ENCODE peak calls at places on chromosomes 12 and 14, in eight cellular contexts. One of them, this sample, is unnamed.

GRCh38 chr12:24562761-24563392 is 386.0 kb downstream of the BCAT1 start:
- DNase-seq in heart left ventricle: peak; percentile 29
- DNase-seq in foreskin fibroblast: peak; percentile 54
- DNase-seq in GM12865: no peak
- DNase-seq in cardiac fibroblast: peak; percentile 38
- DNase-seq in CD8-positive, alpha-beta T cell: no peak
- DNase-seq in adrenal gland: peak; percentile 34
- DNase-seq in HFF-Myc: no peak
- DNase-seq in this sample: no peak

GRCh38 chr14:32808574-32809098 is 130.0 kb upstream of the NPAS3 start:
- DNase-seq in adrenal gland: no peak
- DNase-seq in heart left ventricle: no peak
- DNase-seq in GM12865: no peak
- DNase-seq in HFF-Myc: no peak
- DNase-seq in cardiac fibroblast: peak; percentile 62
- DNase-seq in foreskin fibroblast: peak; percentile 59
- DNase-seq in CD8-positive, alpha-beta T cell: no peak
- DNase-seq in this sample: no peak

GRCh38 chr12:4449862-4450222 is 4.2 kb upstream of the FGF6 start:
- DNase-seq in adrenal gland: no peak
- DNase-seq in GM12865: no peak
- DNase-seq in cardiac fibroblast: no peak
- DNase-seq in CD8-positive, alpha-beta T cell: no peak
- DNase-seq in foreskin fibroblast: peak; percentile 4
- DNase-seq in HFF-Myc: peak; percentile 11
- DNase-seq in heart left ventricle: no peak
- DNase-seq in this sample: no peak

GRCh38 chr12:57175428-57176138 is 28.2 kb upstream of the LRP1-AS start:
- DNase-seq in HFF-Myc: no peak
- DNase-seq in CD8-positive, alpha-beta T cell: peak; percentile 37
- DNase-seq in GM12865: peak; percentile 56
- DNase-seq in heart left ventricle: peak; percentile 82
- DNase-seq in adrenal gland: peak; percentile 74
- DNase-seq in cardiac fibroblast: peak; percentile 81
- DNase-seq in foreskin fibroblast: peak; percentile 86
- DNase-seq in this sample: no peak

GRCh38 chr12:13288937-13289643 is 92.6 kb downstream of the EMP1 start:
- DNase-seq in HFF-Myc: no peak
- DNase-seq in cardiac fibroblast: no peak
- DNase-seq in foreskin fibroblast: no peak
- DNase-seq in CD8-positive, alpha-beta T cell: no peak
- DNase-seq in adrenal gland: no peak
- DNase-seq in GM12865: no peak
- DNase-seq in heart left ventricle: no peak
- DNase-seq in this sample: no peak

GRCh38 chr14:34340226-34340625 is 121.8 kb downstream of the SPTSSA start:
- DNase-seq in cardiac fibroblast: peak; percentile 49
- DNase-seq in foreskin fibroblast: no peak
- DNase-seq in adrenal gland: no peak
- DNase-seq in heart left ventricle: no peak
- DNase-seq in GM12865: no peak
- DNase-seq in CD8-positive, alpha-beta T cell: no peak
- DNase-seq in HFF-Myc: no peak
- DNase-seq in this sample: no peak

GRCh38 chr14:74620497-74620921 is 8.5 kb upstream of the LTBP2 start:
- DNase-seq in CD8-positive, alpha-beta T cell: peak; percentile 52
- DNase-seq in heart left ventricle: peak; percentile 23
- DNase-seq in HFF-Myc: peak; percentile 81
- DNase-seq in cardiac fibroblast: peak; percentile 67
- DNase-seq in GM12865: no peak
- DNase-seq in foreskin fibroblast: peak; percentile 98
- DNase-seq in adrenal gland: no peak
- DNase-seq in this sample: peak; percentile 73

GRCh38 chr14:64915797-64916196 is 1.5 kb downstream of the CHURC1 start:
- DNase-seq in foreskin fibroblast: no peak
- DNase-seq in CD8-positive, alpha-beta T cell: no peak
- DNase-seq in GM12865: no peak
- DNase-seq in adrenal gland: no peak
- DNase-seq in heart left ventricle: no peak
- DNase-seq in HFF-Myc: no peak
- DNase-seq in cardiac fibroblast: no peak
- DNase-seq in this sample: no peak

GRCh38 chr14:22333408-22334274 is 255.4 kb downstream of the DAD1 start:
- DNase-seq in CD8-positive, alpha-beta T cell: no peak
- DNase-seq in foreskin fibroblast: peak; percentile 31
- DNase-seq in adrenal gland: peak; percentile 61
- DNase-seq in cardiac fibroblast: peak; percentile 39
- DNase-seq in HFF-Myc: peak; percentile 16
- DNase-seq in heart left ventricle: no peak
- DNase-seq in GM12865: peak; percentile 27
- DNase-seq in this sample: no peak

DNA sequence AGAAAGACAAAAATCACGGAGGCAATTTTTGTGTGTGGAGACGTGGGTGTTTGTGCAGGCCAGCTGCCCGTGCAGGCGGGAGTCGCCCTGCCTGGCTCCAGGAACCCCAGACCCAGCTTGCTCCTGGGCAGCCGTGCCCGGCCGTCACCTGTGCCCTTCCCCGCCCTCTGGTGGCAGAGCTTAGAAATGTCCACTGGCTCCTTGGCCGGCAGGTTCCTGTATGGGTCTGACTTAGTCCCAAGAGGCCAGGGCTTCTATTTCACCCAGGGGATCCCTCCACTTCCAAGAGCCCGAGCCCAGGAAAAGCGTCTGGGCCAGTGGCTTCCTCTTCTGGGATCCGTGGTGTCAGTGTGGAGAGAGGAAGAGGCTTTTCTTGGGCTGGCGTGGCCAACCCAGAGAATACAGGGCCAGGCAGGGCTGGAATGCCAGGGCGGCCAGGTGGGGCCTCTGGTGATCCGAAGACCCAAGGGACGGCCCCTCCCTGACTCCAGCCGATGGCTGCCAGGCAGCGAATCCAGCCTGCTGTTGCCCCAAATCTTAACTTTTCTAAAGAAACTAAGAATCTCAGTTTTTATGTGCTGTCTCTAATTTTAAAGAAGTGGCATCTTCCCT is 120.9 kb downstream of the TMEM132C start:
- DNase-seq in GM12865: peak; percentile 57
- DNase-seq in HFF-Myc: no peak
- DNase-seq in heart left ventricle: peak; percentile 40
- DNase-seq in foreskin fibroblast: no peak
- DNase-seq in CD8-positive, alpha-beta T cell: no peak
- DNase-seq in cardiac fibroblast: peak; percentile 12
- DNase-seq in adrenal gland: peak; percentile 55
- DNase-seq in this sample: no peak
- TF ChIP-seq CTCF in GM12865: peak; percentile 77
- TF ChIP-seq CTCF in HFF-Myc: no peak
- TF ChIP-seq CTCF in heart left ventricle: peak; percentile 35
- TF ChIP-seq CTCF in foreskin fibroblast: no peak
- TF ChIP-seq CTCF in CD8-positive, alpha-beta T cell: no peak
- TF ChIP-seq CTCF in cardiac fibroblast: peak; percentile 29
- TF ChIP-seq CTCF in adrenal gland: peak; percentile 48
- TF ChIP-seq CTCF in this sample: peak; percentile 2

GRCh38 chr12:132729541-132730320 is 19.1 kb downstream of the PGAM5 start:
- DNase-seq in HFF-Myc: no peak
- DNase-seq in adrenal gland: peak; percentile 67
- DNase-seq in CD8-positive, alpha-beta T cell: no peak
- DNase-seq in heart left ventricle: no peak
- DNase-seq in cardiac fibroblast: no peak
- DNase-seq in foreskin fibroblast: no peak
- DNase-seq in GM12865: no peak
- DNase-seq in this sample: no peak
- H3K4me3 ChIP-seq in HFF-Myc: no peak overlapping the region
- H3K4me3 ChIP-seq in adrenal gland: no peak overlapping the region
- H3K4me3 ChIP-seq in CD8-positive, alpha-beta T cell: no peak overlapping the region
- H3K4me3 ChIP-seq in heart left ventricle: no peak overlapping the region
- H3K4me3 ChIP-seq in cardiac fibroblast: no peak overlapping the region
- H3K4me3 ChIP-seq in foreskin fibroblast: no peak overlapping the region
- H3K4me3 ChIP-seq in GM12865: no peak overlapping the region
- H3K4me3 ChIP-seq in this sample: no peak overlapping the region

GRCh38 chr12:16424531-16424930 is 77.1 kb downstream of the MGST1 start:
- DNase-seq in CD8-positive, alpha-beta T cell: no peak
- DNase-seq in heart left ventricle: no peak
- DNase-seq in GM12865: no peak
- DNase-seq in foreskin fibroblast: no peak
- DNase-seq in adrenal gland: no peak
- DNase-seq in cardiac fibroblast: no peak
- DNase-seq in HFF-Myc: no peak
- DNase-seq in this sample: no peak
- TF ChIP-seq CTCF in CD8-positive, alpha-beta T cell: no peak
- TF ChIP-seq CTCF in heart left ventricle: no peak
- TF ChIP-seq CTCF in GM12865: no peak
- TF ChIP-seq CTCF in foreskin fibroblast: no peak
- TF ChIP-seq CTCF in adrenal gland: no peak
- TF ChIP-seq CTCF in cardiac fibroblast: no peak
- TF ChIP-seq CTCF in HFF-Myc: no peak
- TF ChIP-seq CTCF in this sample: no peak

GRCh38 chr14:52166822-52167221 is 98.0 kb upstream of the NID2 start:
- DNase-seq in heart left ventricle: no peak
- DNase-seq in GM12865: no peak
- DNase-seq in adrenal gland: no peak
- DNase-seq in foreskin fibroblast: no peak
- DNase-seq in HFF-Myc: no peak
- DNase-seq in cardiac fibroblast: no peak
- DNase-seq in CD8-positive, alpha-beta T cell: no peak
- DNase-seq in this sample: no peak
- H3K4me3 ChIP-seq in heart left ventricle: no peak overlapping the region
- H3K4me3 ChIP-seq in GM12865: no peak overlapping the region
- H3K4me3 ChIP-seq in adrenal gland: no peak overlapping the region
- H3K4me3 ChIP-seq in foreskin fibroblast: no peak overlapping the region
- H3K4me3 ChIP-seq in HFF-Myc: no peak overlapping the region
- H3K4me3 ChIP-seq in cardiac fibroblast: no peak overlapping the region
- H3K4me3 ChIP-seq in CD8-positive, alpha-beta T cell: no peak overlapping the region
- H3K4me3 ChIP-seq in this sample: no peak overlapping the region